ENCODE peak calls at places on chromosomes 6 and 20, in eight cellular contexts. One of them, this sample, is unnamed.

GRCh38 chr6:166996406-166996805 is 2.8 kb upstream of the CEP43 start:
- DNase-seq in fibroblast of the aortic adventitia: no peak
- DNase-seq in CD8-positive, alpha-beta T cell: no peak
- DNase-seq in left ventricle myocardium inferior: no peak
- DNase-seq in fibroblast of lung: peak
- DNase-seq in GM20000: no peak
- DNase-seq in kidney epithelial cell: peak
- DNase-seq in GM23338: no peak
- DNase-seq in this sample: no peak

GRCh38 chr6:42173101-42173500 is at the start of gene GUCA1A:
- DNase-seq in fibroblast of lung: no peak
- DNase-seq in GM20000: no peak
- DNase-seq in fibroblast of the aortic adventitia: no peak
- DNase-seq in CD8-positive, alpha-beta T cell: no peak
- DNase-seq in kidney epithelial cell: no peak
- DNase-seq in GM23338: no peak
- DNase-seq in left ventricle myocardium inferior: no peak
- DNase-seq in this sample: no peak

GRCh38 chr6:14966902-14967711 is 278.8 kb upstream of the JARID2 start:
- DNase-seq in GM23338: no peak
- DNase-seq in fibroblast of the aortic adventitia: no peak
- DNase-seq in CD8-positive, alpha-beta T cell: no peak
- DNase-seq in GM20000: no peak
- DNase-seq in left ventricle myocardium inferior: no peak
- DNase-seq in kidney epithelial cell: no peak
- DNase-seq in fibroblast of lung: no peak
- DNase-seq in this sample: no peak

GRCh38 chr6:129852257-129852858 is 8.8 kb downstream of the TMEM244 start:
- DNase-seq in GM23338: no peak
- DNase-seq in kidney epithelial cell: no peak
- DNase-seq in left ventricle myocardium inferior: no peak
- DNase-seq in fibroblast of lung: no peak
- DNase-seq in fibroblast of the aortic adventitia: no peak
- DNase-seq in CD8-positive, alpha-beta T cell: no peak
- DNase-seq in GM20000: no peak
- DNase-seq in this sample: no peak

GRCh38 chr6:13787146-13787545 is 27.2 kb downstream of the MCUR1 start:
- DNase-seq in left ventricle myocardium inferior: no peak
- DNase-seq in GM20000: no peak
- DNase-seq in CD8-positive, alpha-beta T cell: no peak
- DNase-seq in kidney epithelial cell: no peak
- DNase-seq in fibroblast of the aortic adventitia: peak
- DNase-seq in fibroblast of lung: no peak
- DNase-seq in GM23338: peak
- DNase-seq in this sample: no peak

GRCh38 chr20:19981091-19981490 is 36.1 kb upstream of the NAA20 start:
- DNase-seq in left ventricle myocardium inferior: no peak
- DNase-seq in CD8-positive, alpha-beta T cell: no peak
- DNase-seq in fibroblast of the aortic adventitia: peak
- DNase-seq in fibroblast of lung: peak
- DNase-seq in GM23338: no peak
- DNase-seq in kidney epithelial cell: peak
- DNase-seq in GM20000: no peak
- DNase-seq in this sample: no peak

GRCh38 chr20:62585571-62585970 is 56.7 kb upstream of the SLCO4A1 start:
- DNase-seq in GM23338: no peak
- DNase-seq in fibroblast of the aortic adventitia: no peak
- DNase-seq in CD8-positive, alpha-beta T cell: no peak
- DNase-seq in GM20000: no peak
- DNase-seq in kidney epithelial cell: no peak
- DNase-seq in fibroblast of lung: no peak
- DNase-seq in left ventricle myocardium inferior: no peak
- DNase-seq in this sample: no peak

GRCh38 chr6:5471044-5471443 is 209.7 kb downstream of the FARS2 start:
- DNase-seq in GM20000: peak
- DNase-seq in GM23338: peak
- DNase-seq in CD8-positive, alpha-beta T cell: peak
- DNase-seq in kidney epithelial cell: no peak
- DNase-seq in fibroblast of the aortic adventitia: peak
- DNase-seq in fibroblast of lung: peak
- DNase-seq in left ventricle myocardium inferior: peak
- DNase-seq in this sample: peak

GRCh38 chr6:89311853-89312531 is 3.1 kb downstream of the GABRR2 start:
- DNase-seq in fibroblast of lung: peak
- DNase-seq in GM23338: peak
- DNase-seq in GM20000: no peak
- DNase-seq in kidney epithelial cell: no peak
- DNase-seq in fibroblast of the aortic adventitia: peak
- DNase-seq in left ventricle myocardium inferior: peak
- DNase-seq in CD8-positive, alpha-beta T cell: no peak
- DNase-seq in this sample: no peak
- TF ChIP-seq CTCF in fibroblast of lung: no peak
- TF ChIP-seq CTCF in GM23338: peak
- TF ChIP-seq CTCF in GM20000: no peak
- TF ChIP-seq CTCF in kidney epithelial cell: peak
- TF ChIP-seq CTCF in fibroblast of the aortic adventitia: peak
- TF ChIP-seq CTCF in left ventricle myocardium inferior: peak
- TF ChIP-seq CTCF in CD8-positive, alpha-beta T cell: no peak
- TF ChIP-seq CTCF in this sample: no peak

GRCh38 chr6:31081872-31082271 is 30.5 kb downstream of the C6orf15 start:
- DNase-seq in GM23338: no peak
- DNase-seq in fibroblast of the aortic adventitia: no peak
- DNase-seq in kidney epithelial cell: no peak
- DNase-seq in CD8-positive, alpha-beta T cell: no peak
- DNase-seq in GM20000: no peak
- DNase-seq in left ventricle myocardium inferior: no peak
- DNase-seq in fibroblast of lung: no peak
- DNase-seq in this sample: no peak

GRCh38 chr6:31086788-31087440 is 25.5 kb downstream of the C6orf15 start:
- DNase-seq in fibroblast of the aortic adventitia: peak
- DNase-seq in fibroblast of lung: peak
- DNase-seq in GM20000: no peak
- DNase-seq in kidney epithelial cell: peak
- DNase-seq in left ventricle myocardium inferior: no peak
- DNase-seq in CD8-positive, alpha-beta T cell: no peak
- DNase-seq in GM23338: no peak
- DNase-seq in this sample: no peak

GRCh38 chr6:31087494-31088089 is 24.8 kb downstream of the C6orf15 start:
- DNase-seq in left ventricle myocardium inferior: peak
- DNase-seq in fibroblast of the aortic adventitia: peak
- DNase-seq in CD8-positive, alpha-beta T cell: peak
- DNase-seq in kidney epithelial cell: peak
- DNase-seq in GM23338: peak
- DNase-seq in GM20000: peak
- DNase-seq in fibroblast of lung: peak
- DNase-seq in this sample: peak

GRCh38 chr6:31079656-31080261 is 32.6 kb downstream of the C6orf15 start:
- DNase-seq in fibroblast of lung: peak
- DNase-seq in GM20000: peak
- DNase-seq in kidney epithelial cell: no peak
- DNase-seq in left ventricle myocardium inferior: peak
- DNase-seq in CD8-positive, alpha-beta T cell: peak
- DNase-seq in GM23338: peak
- DNase-seq in fibroblast of the aortic adventitia: peak
- DNase-seq in this sample: peak

DNA sequence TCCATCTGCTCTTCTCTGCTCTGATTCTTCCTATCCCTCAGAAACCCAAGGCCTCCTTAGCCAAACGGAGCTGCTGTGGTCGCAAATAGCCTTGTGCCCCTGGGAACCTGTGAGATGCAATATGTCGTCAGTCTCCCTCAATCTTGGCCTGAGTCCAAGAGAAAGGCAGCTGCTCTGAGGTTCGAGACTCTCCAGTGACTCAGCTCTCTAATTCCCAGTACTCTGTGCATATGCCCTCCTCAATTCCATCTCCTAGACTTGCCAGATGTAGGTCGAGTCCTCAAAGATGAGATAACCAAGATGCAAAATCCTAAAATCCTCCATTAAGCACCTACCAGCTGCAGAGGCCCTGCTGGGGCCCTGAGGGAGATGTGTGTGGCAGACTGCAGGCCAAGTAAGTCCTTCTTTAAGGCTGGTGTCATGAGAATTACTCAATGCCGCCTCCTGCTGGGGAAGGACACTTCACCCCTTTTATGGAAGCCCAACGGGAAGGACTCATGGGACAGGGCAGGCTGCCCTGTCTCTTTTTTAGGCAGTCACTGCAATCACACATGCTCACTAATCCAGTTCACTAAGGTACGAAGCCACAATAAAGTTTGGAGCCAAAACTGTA is 28.5 kb downstream of the C6orf15 start:
- DNase-seq in GM20000: peak
- DNase-seq in fibroblast of lung: peak
- DNase-seq in kidney epithelial cell: no peak
- DNase-seq in left ventricle myocardium inferior: no peak
- DNase-seq in CD8-positive, alpha-beta T cell: peak
- DNase-seq in fibroblast of the aortic adventitia: peak
- DNase-seq in GM23338: peak
- DNase-seq in this sample: peak
- TF ChIP-seq CTCF in GM20000: peak
- TF ChIP-seq CTCF in fibroblast of lung: peak
- TF ChIP-seq CTCF in kidney epithelial cell: no peak
- TF ChIP-seq CTCF in left ventricle myocardium inferior: peak
- TF ChIP-seq CTCF in CD8-positive, alpha-beta T cell: no peak
- TF ChIP-seq CTCF in fibroblast of the aortic adventitia: peak
- TF ChIP-seq CTCF in GM23338: peak
- TF ChIP-seq CTCF in this sample: peak

DNA sequence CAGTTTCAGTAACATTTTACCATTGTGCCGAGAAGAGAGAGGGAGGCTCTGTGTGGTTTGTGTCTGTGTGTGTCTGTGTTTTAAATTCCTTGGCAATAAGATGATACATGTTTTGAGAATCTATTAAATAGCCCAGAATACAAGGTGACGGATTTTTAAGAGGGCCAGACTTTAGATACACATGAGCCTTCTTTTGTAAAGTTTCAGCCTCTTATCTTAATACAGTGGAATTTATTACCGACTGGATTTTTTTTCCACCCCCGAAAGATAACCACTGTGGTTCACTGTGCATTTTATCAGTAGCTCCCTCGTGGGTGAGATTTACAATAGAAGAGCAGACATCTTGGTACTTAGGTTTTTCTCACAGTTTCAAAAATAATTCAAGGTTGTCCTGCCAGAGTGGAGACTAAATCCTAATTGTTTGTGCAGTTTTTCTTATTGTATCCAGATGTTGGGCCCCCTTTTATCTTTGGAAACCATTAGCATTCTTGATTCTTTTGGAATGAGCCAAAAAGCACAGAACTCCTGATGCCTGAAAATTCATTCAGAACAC is 49.9 kb downstream of the STK4 start:
- DNase-seq in left ventricle myocardium inferior: no peak
- DNase-seq in fibroblast of lung: no peak
- DNase-seq in fibroblast of the aortic adventitia: peak
- DNase-seq in GM23338: no peak
- DNase-seq in kidney epithelial cell: no peak
- DNase-seq in GM20000: no peak
- DNase-seq in CD8-positive, alpha-beta T cell: no peak
- DNase-seq in this sample: no peak
- TF ChIP-seq CTCF in left ventricle myocardium inferior: no peak
- TF ChIP-seq CTCF in fibroblast of lung: no peak
- TF ChIP-seq CTCF in fibroblast of the aortic adventitia: no peak
- TF ChIP-seq CTCF in GM23338: no peak
- TF ChIP-seq CTCF in kidney epithelial cell: no peak
- TF ChIP-seq CTCF in GM20000: no peak
- TF ChIP-seq CTCF in CD8-positive, alpha-beta T cell: no peak
- TF ChIP-seq CTCF in this sample: no peak

GRCh38 chr6:39451831-39452230 is 129.3 kb upstream of the KCNK16 start:
- DNase-seq in GM20000: peak
- DNase-seq in fibroblast of the aortic adventitia: no peak
- DNase-seq in fibroblast of lung: no peak
- DNase-seq in GM23338: peak
- DNase-seq in kidney epithelial cell: no peak
- DNase-seq in CD8-positive, alpha-beta T cell: no peak
- DNase-seq in left ventricle myocardium inferior: no peak
- DNase-seq in this sample: no peak
- TF ChIP-seq CTCF in GM20000: peak
- TF ChIP-seq CTCF in fibroblast of the aortic adventitia: peak
- TF ChIP-seq CTCF in fibroblast of lung: peak
- TF ChIP-seq CTCF in GM23338: peak
- TF ChIP-seq CTCF in kidney epithelial cell: peak
- TF ChIP-seq CTCF in CD8-positive, alpha-beta T cell: no peak
- TF ChIP-seq CTCF in left ventricle myocardium inferior: peak
- TF ChIP-seq CTCF in this sample: peak

GRCh38 chr6:87092435-87092834 is 2.5 kb downstream of the CGA start:
- DNase-seq in CD8-positive, alpha-beta T cell: no peak
- DNase-seq in kidney epithelial cell: no peak
- DNase-seq in GM20000: no peak
- DNase-seq in GM23338: no peak
- DNase-seq in fibroblast of lung: no peak
- DNase-seq in fibroblast of the aortic adventitia: no peak
- DNase-seq in left ventricle myocardium inferior: no peak
- DNase-seq in this sample: no peak
- TF ChIP-seq CTCF in CD8-positive, alpha-beta T cell: no peak
- TF ChIP-seq CTCF in kidney epithelial cell: no peak
- TF ChIP-seq CTCF in GM20000: no peak
- TF ChIP-seq CTCF in GM23338: no peak
- TF ChIP-seq CTCF in fibroblast of lung: no peak
- TF ChIP-seq CTCF in fibroblast of the aortic adventitia: no peak
- TF ChIP-seq CTCF in left ventricle myocardium inferior: no peak
- TF ChIP-seq CTCF in this sample: no peak

GRCh38 chr6:135498178-135498841 is 770 bp upstream of the AHI1 start:
- DNase-seq in CD8-positive, alpha-beta T cell: peak
- DNase-seq in left ventricle myocardium inferior: peak
- DNase-seq in GM23338: peak
- DNase-seq in kidney epithelial cell: peak
- DNase-seq in fibroblast of the aortic adventitia: peak
- DNase-seq in fibroblast of lung: peak
- DNase-seq in GM20000: peak
- DNase-seq in this sample: peak
- TF ChIP-seq CTCF in CD8-positive, alpha-beta T cell: no peak
- TF ChIP-seq CTCF in left ventricle myocardium inferior: no peak
- TF ChIP-seq CTCF in GM23338: no peak
- TF ChIP-seq CTCF in kidney epithelial cell: no peak
- TF ChIP-seq CTCF in fibroblast of the aortic adventitia: no peak
- TF ChIP-seq CTCF in fibroblast of lung: no peak
- TF ChIP-seq CTCF in GM20000: no peak
- TF ChIP-seq CTCF in this sample: no peak

GRCh38 chr20:4725263-4725550 is 3.5 kb downstream of the PRND start:
- DNase-seq in kidney epithelial cell: no peak
- DNase-seq in GM23338: no peak
- DNase-seq in left ventricle myocardium inferior: no peak
- DNase-seq in fibroblast of lung: no peak
- DNase-seq in CD8-positive, alpha-beta T cell: no peak
- DNase-seq in fibroblast of the aortic adventitia: no peak
- DNase-seq in GM20000: no peak
- DNase-seq in this sample: no peak

GRCh38 chr20:4729265-4729664 is 7.6 kb downstream of the PRND start:
- DNase-seq in left ventricle myocardium inferior: no peak
- DNase-seq in fibroblast of lung: no peak
- DNase-seq in kidney epithelial cell: no peak
- DNase-seq in CD8-positive, alpha-beta T cell: no peak
- DNase-seq in GM23338: no peak
- DNase-seq in GM20000: no peak
- DNase-seq in fibroblast of the aortic adventitia: no peak
- DNase-seq in this sample: no peak

GRCh38 chr20:4724459-4725262 is 3.0 kb downstream of the PRND start:
- DNase-seq in GM20000: no peak
- DNase-seq in kidney epithelial cell: no peak
- DNase-seq in fibroblast of the aortic adventitia: no peak
- DNase-seq in fibroblast of lung: no peak
- DNase-seq in left ventricle myocardium inferior: no peak
- DNase-seq in GM23338: no peak
- DNase-seq in CD8-positive, alpha-beta T cell: no peak
- DNase-seq in this sample: no peak

GRCh38 chr20:4728121-4728520 is 6.4 kb downstream of the PRND start:
- DNase-seq in GM20000: no peak
- DNase-seq in fibroblast of lung: peak
- DNase-seq in CD8-positive, alpha-beta T cell: no peak
- DNase-seq in GM23338: no peak
- DNase-seq in fibroblast of the aortic adventitia: peak
- DNase-seq in kidney epithelial cell: no peak
- DNase-seq in left ventricle myocardium inferior: no peak
- DNase-seq in this sample: no peak

GRCh38 chr20:4726710-4727391 is 5.1 kb downstream of the PRND start:
- DNase-seq in kidney epithelial cell: no peak
- DNase-seq in CD8-positive, alpha-beta T cell: peak
- DNase-seq in GM23338: no peak
- DNase-seq in fibroblast of the aortic adventitia: peak
- DNase-seq in left ventricle myocardium inferior: no peak
- DNase-seq in GM20000: peak
- DNase-seq in fibroblast of lung: peak
- DNase-seq in this sample: peak
- TF ChIP-seq CTCF in kidney epithelial cell: no peak
- TF ChIP-seq CTCF in CD8-positive, alpha-beta T cell: no peak
- TF ChIP-seq CTCF in GM23338: no peak
- TF ChIP-seq CTCF in fibroblast of the aortic adventitia: no peak
- TF ChIP-seq CTCF in left ventricle myocardium inferior: no peak
- TF ChIP-seq CTCF in GM20000: no peak
- TF ChIP-seq CTCF in fibroblast of lung: no peak
- TF ChIP-seq CTCF in this sample: no peak